ENCODE peak calls at places on chromosomes 2 and 18, in seven cellular contexts. One of them, this sample, is unnamed.

GRCh38 chr2:20647211-20647610 is 3.7 kb downstream of the HS1BP3 start:
- DNase-seq in HCT116: no peak
- DNase-seq in PC-9: no peak
- DNase-seq in GM23338: no peak
- DNase-seq in PC-3: no peak
- DNase-seq in neuronal stem cell: no peak
- DNase-seq in SK-N-SH: no peak
- DNase-seq in this sample: no peak

GRCh38 chr2:129929321-129930290 is 49.9 kb upstream of the RAB6C start:
- DNase-seq in HCT116: no peak
- DNase-seq in PC-9: no peak
- DNase-seq in GM23338: no peak
- DNase-seq in PC-3: no peak
- DNase-seq in neuronal stem cell: no peak
- DNase-seq in SK-N-SH: peak; percentile 79
- DNase-seq in this sample: no peak

GRCh38 chr2:227482638-227483340 is 10.8 kb downstream of the AGFG1 start:
- DNase-seq in HCT116: no peak
- DNase-seq in PC-9: no peak
- DNase-seq in GM23338: no peak
- DNase-seq in PC-3: peak; percentile 15
- DNase-seq in neuronal stem cell: no peak
- DNase-seq in SK-N-SH: no peak
- DNase-seq in this sample: no peak

GRCh38 chr18:6058941-6059340 is 163.6 kb upstream of the TMEM200C start:
- DNase-seq in HCT116: no peak
- DNase-seq in PC-9: no peak
- DNase-seq in GM23338: peak; percentile 27
- DNase-seq in PC-3: peak; percentile 14
- DNase-seq in neuronal stem cell: peak; percentile 26
- DNase-seq in SK-N-SH: no peak
- DNase-seq in this sample: no peak

GRCh38 chr2:118016911-118017310 is 3.0 kb upstream of the CCDC93 start:
- DNase-seq in HCT116: no peak
- DNase-seq in PC-9: no peak
- DNase-seq in GM23338: no peak
- DNase-seq in PC-3: no peak
- DNase-seq in neuronal stem cell: no peak
- DNase-seq in SK-N-SH: no peak
- DNase-seq in this sample: no peak

GRCh38 chr2:223316346-223316745 is 264.4 kb downstream of the KCNE4 start:
- DNase-seq in HCT116: no peak
- DNase-seq in PC-9: no peak
- DNase-seq in GM23338: no peak
- DNase-seq in PC-3: no peak
- DNase-seq in neuronal stem cell: no peak
- DNase-seq in SK-N-SH: no peak
- DNase-seq in this sample: no peak

GRCh38 chr2:24919977-24920812 is at the start of gene ADCY3:
- DNase-seq in HCT116: no peak
- DNase-seq in PC-9: no peak
- DNase-seq in GM23338: peak; percentile 87
- DNase-seq in PC-3: peak; percentile 46
- DNase-seq in neuronal stem cell: peak; percentile 43
- DNase-seq in SK-N-SH: peak; percentile 94
- DNase-seq in this sample: peak; percentile 72

GRCh38 chr2:68414452-68414851 is 49.4 kb downstream of the PLEK start:
- DNase-seq in HCT116: no peak
- DNase-seq in PC-9: no peak
- DNase-seq in GM23338: no peak
- DNase-seq in PC-3: no peak
- DNase-seq in neuronal stem cell: no peak
- DNase-seq in SK-N-SH: no peak
- DNase-seq in this sample: no peak

GRCh38 chr2:231563378-231563961 is 29.2 kb upstream of the TEX44 start:
- DNase-seq in HCT116: peak; percentile 65
- DNase-seq in PC-9: no peak
- DNase-seq in GM23338: peak; percentile 94
- DNase-seq in PC-3: peak; percentile 65
- DNase-seq in neuronal stem cell: peak; percentile 51
- DNase-seq in SK-N-SH: peak; percentile 88
- DNase-seq in this sample: peak; percentile 61

GRCh38 chr18:36769611-36770314 is 59.0 kb downstream of the TPGS2 start:
- DNase-seq in HCT116: peak; percentile 13
- DNase-seq in PC-9: no peak
- DNase-seq in GM23338: peak; percentile 74
- DNase-seq in PC-3: no peak
- DNase-seq in neuronal stem cell: peak; percentile 3
- DNase-seq in SK-N-SH: no peak
- DNase-seq in this sample: no peak

GRCh38 chr2:25492726-25493125 is 151.0 kb upstream of the DNMT3A start:
- DNase-seq in HCT116: no peak
- DNase-seq in PC-9: no peak
- DNase-seq in GM23338: no peak
- DNase-seq in PC-3: no peak
- DNase-seq in neuronal stem cell: no peak
- DNase-seq in SK-N-SH: no peak
- DNase-seq in this sample: no peak

GRCh38 chr2:45918816-45919655 is 267.6 kb downstream of the PRKCE start:
- DNase-seq in HCT116: no peak
- DNase-seq in PC-9: no peak
- DNase-seq in GM23338: no peak
- DNase-seq in PC-3: no peak
- DNase-seq in neuronal stem cell: no peak
- DNase-seq in SK-N-SH: peak; percentile 46
- DNase-seq in this sample: no peak

GRCh38 chr2:239166201-239166834 is 234.5 kb downstream of the HDAC4 start:
- DNase-seq in HCT116: no peak
- DNase-seq in PC-9: no peak
- DNase-seq in GM23338: no peak
- DNase-seq in PC-3: no peak
- DNase-seq in neuronal stem cell: no peak
- DNase-seq in SK-N-SH: no peak
- DNase-seq in this sample: no peak

GRCh38 chr18:12092398-12093229 is 1.0 kb upstream of the ANKRD62 start:
- DNase-seq in HCT116: peak; percentile 13
- DNase-seq in PC-9: peak; percentile 41
- DNase-seq in GM23338: peak; percentile 69
- DNase-seq in PC-3: peak; percentile 84
- DNase-seq in neuronal stem cell: no peak
- DNase-seq in SK-N-SH: peak; percentile 65
- DNase-seq in this sample: no peak

GRCh38 chr2:134491796-134492441 is 226.9 kb downstream of the TMEM163 start:
- DNase-seq in HCT116: peak; percentile 37
- DNase-seq in PC-9: no peak
- DNase-seq in GM23338: no peak
- DNase-seq in PC-3: peak; percentile 70
- DNase-seq in neuronal stem cell: no peak
- DNase-seq in SK-N-SH: peak; percentile 65
- DNase-seq in this sample: peak; percentile 47

GRCh38 chr18:77108001-77108692 is 24.4 kb downstream of the MBP start:
- DNase-seq in HCT116: no peak
- DNase-seq in PC-9: no peak
- DNase-seq in GM23338: no peak
- DNase-seq in PC-3: no peak
- DNase-seq in neuronal stem cell: no peak
- DNase-seq in SK-N-SH: no peak
- DNase-seq in this sample: peak; percentile 54

DNA sequence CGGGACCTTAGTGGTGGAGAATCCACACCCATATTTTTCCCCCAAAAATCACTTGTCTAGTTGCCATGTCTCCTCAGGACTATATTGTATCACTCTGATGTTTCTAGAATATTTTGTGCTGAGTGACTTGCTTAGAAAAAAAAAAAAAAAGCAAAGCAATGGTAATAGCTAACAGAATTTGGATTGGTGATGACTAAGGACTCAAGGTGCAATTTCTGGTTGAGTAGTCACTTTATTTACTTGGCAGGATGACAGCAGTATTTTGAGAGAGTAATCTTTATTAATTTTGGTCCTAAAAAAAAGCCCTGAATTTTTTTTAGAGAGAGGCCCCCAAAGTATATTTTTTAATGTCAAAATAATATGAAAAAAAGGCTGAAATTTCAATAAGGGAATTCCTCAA is 32.8 kb upstream of the MYO3B start:
- DNase-seq in HCT116: no peak
- DNase-seq in PC-9: no peak
- DNase-seq in GM23338: no peak
- DNase-seq in PC-3: peak; percentile 75
- DNase-seq in neuronal stem cell: no peak
- DNase-seq in SK-N-SH: no peak
- DNase-seq in this sample: no peak
- H2AFZ ChIP-seq in HCT116: no peak overlapping the region
- H2AFZ ChIP-seq in PC-9: no peak overlapping the region
- H2AFZ ChIP-seq in GM23338: peak overlapping the region; percentile 72
- H2AFZ ChIP-seq in PC-3: no peak overlapping the region
- H2AFZ ChIP-seq in neuronal stem cell: no peak overlapping the region
- H2AFZ ChIP-seq in SK-N-SH: no peak overlapping the region
- H2AFZ ChIP-seq in this sample: no peak overlapping the region

DNA sequence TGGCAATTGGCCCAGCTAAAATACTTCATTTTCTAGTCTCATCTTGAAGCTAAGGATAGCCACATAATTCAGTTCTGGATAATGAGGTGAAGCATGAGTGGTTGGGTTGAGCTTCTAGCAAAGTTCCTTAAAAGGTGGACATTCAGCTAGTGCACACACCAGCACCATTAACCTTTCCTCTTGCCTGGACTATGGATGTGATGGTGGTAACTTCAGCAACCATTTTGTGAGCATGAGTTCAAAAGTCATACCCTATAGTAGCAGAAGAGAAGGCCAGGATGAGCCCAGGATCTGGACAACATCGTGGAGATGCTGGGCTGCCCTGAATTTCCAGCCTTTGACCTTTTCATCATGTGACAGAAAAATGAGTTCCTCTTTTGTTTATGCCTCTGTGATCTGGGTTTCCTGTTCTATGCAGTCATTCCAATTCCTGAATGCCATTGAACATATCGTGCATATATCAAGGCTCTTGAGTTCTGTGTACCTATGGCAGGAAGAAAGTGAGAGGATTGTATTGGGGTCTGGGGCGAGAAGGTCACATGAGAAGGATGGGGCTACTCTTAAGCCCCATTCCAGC is 68.2 kb upstream of the HAAO start:
- DNase-seq in HCT116: no peak
- DNase-seq in PC-9: no peak
- DNase-seq in GM23338: no peak
- DNase-seq in PC-3: no peak
- DNase-seq in neuronal stem cell: no peak
- DNase-seq in SK-N-SH: no peak
- DNase-seq in this sample: no peak
- H2AFZ ChIP-seq in HCT116: no peak overlapping the region
- H2AFZ ChIP-seq in PC-9: no peak overlapping the region
- H2AFZ ChIP-seq in GM23338: no peak overlapping the region
- H2AFZ ChIP-seq in PC-3: no peak overlapping the region
- H2AFZ ChIP-seq in neuronal stem cell: no peak overlapping the region
- H2AFZ ChIP-seq in SK-N-SH: no peak overlapping the region
- H2AFZ ChIP-seq in this sample: no peak overlapping the region

GRCh38 chr2:207504513-207505171 is 25.1 kb upstream of the CREB1 start:
- DNase-seq in HCT116: no peak
- DNase-seq in PC-9: no peak
- DNase-seq in GM23338: peak; percentile 35
- DNase-seq in PC-3: no peak
- DNase-seq in neuronal stem cell: no peak
- DNase-seq in SK-N-SH: no peak
- DNase-seq in this sample: no peak
- H2AFZ ChIP-seq in HCT116: no peak overlapping the region
- H2AFZ ChIP-seq in PC-9: no peak overlapping the region
- H2AFZ ChIP-seq in GM23338: peak overlapping the region; percentile 1
- H2AFZ ChIP-seq in PC-3: peak overlapping the region; percentile 10
- H2AFZ ChIP-seq in neuronal stem cell: peak overlapping the region; percentile 86
- H2AFZ ChIP-seq in SK-N-SH: peak overlapping the region; percentile 25
- H2AFZ ChIP-seq in this sample: no peak overlapping the region

GRCh38 chr2:177730792-177731191 is 338.2 kb downstream of the AGPS start:
- DNase-seq in HCT116: no peak
- DNase-seq in PC-9: no peak
- DNase-seq in GM23338: no peak
- DNase-seq in PC-3: no peak
- DNase-seq in neuronal stem cell: no peak
- DNase-seq in SK-N-SH: no peak
- DNase-seq in this sample: no peak

GRCh38 chr2:177730363-177730762 is 337.8 kb downstream of the AGPS start:
- DNase-seq in HCT116: no peak
- DNase-seq in PC-9: no peak
- DNase-seq in GM23338: no peak
- DNase-seq in PC-3: no peak
- DNase-seq in neuronal stem cell: no peak
- DNase-seq in SK-N-SH: no peak
- DNase-seq in this sample: no peak

GRCh38 chr2:177735318-177735803 is 337.2 kb downstream of the PDE11A start:
- DNase-seq in HCT116: no peak
- DNase-seq in PC-9: no peak
- DNase-seq in GM23338: peak; percentile 22
- DNase-seq in PC-3: no peak
- DNase-seq in neuronal stem cell: no peak
- DNase-seq in SK-N-SH: no peak
- DNase-seq in this sample: no peak

GRCh38 chr2:177731384-177731783 is 338.8 kb downstream of the AGPS start:
- DNase-seq in HCT116: no peak
- DNase-seq in PC-9: no peak
- DNase-seq in GM23338: peak; percentile 88
- DNase-seq in PC-3: no peak
- DNase-seq in neuronal stem cell: no peak
- DNase-seq in SK-N-SH: no peak
- DNase-seq in this sample: peak; percentile 40

GRCh38 chr2:177733322-177733855 is 339.2 kb downstream of the PDE11A start:
- DNase-seq in HCT116: no peak
- DNase-seq in PC-9: no peak
- DNase-seq in GM23338: no peak
- DNase-seq in PC-3: no peak
- DNase-seq in neuronal stem cell: no peak
- DNase-seq in SK-N-SH: no peak
- DNase-seq in this sample: no peak
- H2AFZ ChIP-seq in HCT116: no peak overlapping the region
- H2AFZ ChIP-seq in PC-9: no peak overlapping the region
- H2AFZ ChIP-seq in GM23338: no peak overlapping the region
- H2AFZ ChIP-seq in PC-3: no peak overlapping the region
- H2AFZ ChIP-seq in neuronal stem cell: no peak overlapping the region
- H2AFZ ChIP-seq in SK-N-SH: no peak overlapping the region
- H2AFZ ChIP-seq in this sample: no peak overlapping the region

This sample was measured in DND-41.